ENCODE peak calls at places on chromosomes 13 and 19, in five cellular contexts. J, O, P, N and E are unnamed samples.

GRCh38 chr19:2070986-2071673 is 20.1 kb upstream of the MKNK2 start:
- DNase-seq in O (no peak), N (no peak), J (no peak), P (no peak), E (no peak)

GRCh38 chr19:15293751-15294505 is 38.4 kb downstream of the BRD4 start:
- DNase-seq in J (no peak), P (no peak), N (no peak), O (no peak), E (no peak)

GRCh38 chr13:92436927-92437326 is 789.7 kb upstream of the GPC6 start:
- DNase-seq in J (no peak), O (no peak), P (no peak), N (no peak), E (no peak)

GRCh38 chr13:68272652-68273051 is 1042.5 kb upstream of the PCDH9 start:
- DNase-seq in J (no peak), P (no peak), O (no peak), N (no peak), E (no peak)

GRCh38 chr13:28394422-28394821 is 100.5 kb downstream of the FLT1 start:
- DNase-seq in N (no peak), J (no peak), P (no peak), O (no peak), E (peak)

GRCh38 chr19:13118424-13119193 is 545 bp downstream of the NACC1 start:
- DNase-seq in P (no peak), N (peak), O (no peak), J (peak), E (peak)

GRCh38 chr19:31974941-31975340 is 370.5 kb upstream of the ZNF507 start:
- DNase-seq in N (no peak), O (no peak), J (no peak), P (no peak), E (no peak)

GRCh38 chr13:59088716-59089115 is 1075.0 kb downstream of the DIAPH3 start:
- DNase-seq in O (no peak), J (no peak), N (no peak), P (no peak), E (no peak)

GRCh38 chr13:98370806-98371553 is 193.9 kb upstream of the RNF113B start:
- DNase-seq in O (no peak), P (no peak), N (no peak), J (no peak), E (no peak)

GRCh38 chr13:112839347-112840105 is 129.5 kb upstream of the MCF2L start:
- DNase-seq in J (no peak), O (no peak), N (no peak), P (no peak), E (no peak)

GRCh38 chr13:93309886-93310520 is 83.4 kb downstream of the GPC6 start:
- DNase-seq in J (peak), P (no peak), N (no peak), O (no peak), E (no peak)

GRCh38 chr13:73092831-73093230 is 34.0 kb downstream of the KLF5 start:
- DNase-seq in N (no peak), O (no peak), P (no peak), J (no peak), E (no peak)

GRCh38 chr19:3499738-3500428 is 591 bp downstream of the DOHH start:
- DNase-seq in N (no peak), P (no peak), J (no peak), O (no peak), E (no peak)

GRCh38 chr13:72384879-72385278 is 342.6 kb downstream of the MZT1 start:
- DNase-seq in P (no peak), N (no peak), O (no peak), J (no peak), E (peak)

GRCh38 chr19:29660835-29661234 is 4.4 kb upstream of the PLEKHF1 start:
- DNase-seq in O (peak), N (no peak), P (no peak), J (no peak), E (no peak)

GRCh38 chr19:16375157-16375935 is 50.7 kb downstream of the KLF2 start:
- DNase-seq in O (no peak), N (no peak), P (no peak), J (no peak), E (no peak)

GRCh38 chr19:6271721-6272410 is 7.9 kb downstream of the MLLT1 start:
- DNase-seq in N (peak), O (no peak), J (peak), P (no peak), E (no peak)

GRCh38 chr13:29771247-29771646 is 79.2 kb downstream of the UBL3 start:
- DNase-seq in N (no peak), O (no peak), P (no peak), J (peak), E (peak)

GRCh38 chr19:53927745-53928144 is 18.7 kb downstream of the CACNG7 start:
- DNase-seq in O (peak), J (peak), N (no peak), P (no peak), E (peak)

GRCh38 chr13:103291226-103291625 is 225.0 kb upstream of the SLC10A2 start:
- DNase-seq in N (no peak), O (no peak), P (no peak), J (no peak), E (no peak)

GRCh38 chr13:112790735-112791641 is 101.2 kb downstream of the ATP11A start:
- DNase-seq in J (no peak), P (no peak), N (no peak), O (no peak), E (no peak)

GRCh38 chr13:51501592-51502205 is 48.9 kb upstream of the INTS6 start:
- DNase-seq in N (no peak), P (no peak), J (no peak), O (no peak), E (peak)

GRCh38 chr19:55304279-55304978 is 20.6 kb downstream of the BRSK1 start:
- DNase-seq in N (no peak), P (no peak), J (peak), O (no peak), E (peak)

GRCh38 chr19:14347999-14348889 is 33.0 kb upstream of the ADGRE5 start:
- DNase-seq in N (no peak), P (peak), O (peak), J (peak), E (peak)

GRCh38 chr13:32881074-32881791 is 135.0 kb upstream of the KL start:
- DNase-seq in P (no peak), N (no peak), J (no peak), O (no peak), E (peak)

GRCh38 chr19:35730326-35730725 is 11.9 kb downstream of the IGFLR1 start:
- DNase-seq in J (no peak), N (no peak), P (no peak), O (no peak), E (no peak)

GRCh38 chr13:32001769-32002168 is 29.8 kb upstream of the FRY start:
- DNase-seq in N (no peak), J (no peak), O (no peak), P (no peak), E (no peak)